ENCODE peak calls at places on chromosome 17, in five cellular contexts. Z is GM23338, N is HCT116, Q is colonic mucosa, U is dorsolateral prefrontal cortex. W is an unnamed sample.

GRCh38 chr17:82301916-82302497 is 15.4 kb downstream of the CD7 start:
- DNase-seq in N (no peak), Q (no peak), Z (no peak), U (no peak), W (no peak)

GRCh38 chr17:42979511-42980273 is at the start of gene PTGES3L:
- DNase-seq in N (no peak), U (no peak), Q (peak; percentile 61), Z (peak; percentile 84), W (no peak)

GRCh38 chr17:49214665-49215360 is 4.3 kb downstream of the ABI3 start:
- DNase-seq in Z (no peak), Q (no peak), U (no peak), N (no peak), W (no peak)

GRCh38 chr17:72654746-72655145 is 437.7 kb downstream of the SLC39A11 start:
- DNase-seq in N (no peak), Q (no peak), Z (no peak), U (no peak), W (no peak)

GRCh38 chr17:21291862-21292261 is 7.4 kb downstream of the MAP2K3 start:
- DNase-seq in Q (no peak), Z (no peak), U (no peak), N (no peak), W (no peak)

GRCh38 chr17:64217249-64217652 is 45.8 kb downstream of the TEX2 start:
- DNase-seq in Z (no peak), Q (no peak), N (no peak), U (peak; percentile 46), W (no peak)

GRCh38 chr17:7634384-7634783 is 4.4 kb downstream of the SHBG start:
- DNase-seq in N (no peak), Z (peak; percentile 91), U (no peak), Q (peak; percentile 52), W (no peak)

GRCh38 chr17:37683454-37683984 is 40.3 kb upstream of the DDX52 start:
- DNase-seq in U (no peak), Z (no peak), N (no peak), Q (peak; percentile 59), W (no peak)

GRCh38 chr17:82932146-82933005 is 92.6 kb upstream of the ZNF750 start:
- DNase-seq in U (peak; percentile 18), Z (no peak), N (no peak), Q (no peak), W (no peak)

GRCh38 chr17:31586946-31587345 is 195.5 kb downstream of the RAB11FIP4 start:
- DNase-seq in Q (no peak), U (no peak), N (no peak), Z (no peak), W (no peak)

GRCh38 chr17:27446569-27447301 is 9.5 kb upstream of the KSR1 start:
- DNase-seq in N (no peak), Z (no peak), U (no peak), Q (no peak), W (peak; percentile 57)

GRCh38 chr17:35056013-35056412 is 7.5 kb downstream of the RFFL start:
- DNase-seq in Q (no peak), Z (peak; percentile 54), U (no peak), N (no peak), W (no peak)

DNA sequence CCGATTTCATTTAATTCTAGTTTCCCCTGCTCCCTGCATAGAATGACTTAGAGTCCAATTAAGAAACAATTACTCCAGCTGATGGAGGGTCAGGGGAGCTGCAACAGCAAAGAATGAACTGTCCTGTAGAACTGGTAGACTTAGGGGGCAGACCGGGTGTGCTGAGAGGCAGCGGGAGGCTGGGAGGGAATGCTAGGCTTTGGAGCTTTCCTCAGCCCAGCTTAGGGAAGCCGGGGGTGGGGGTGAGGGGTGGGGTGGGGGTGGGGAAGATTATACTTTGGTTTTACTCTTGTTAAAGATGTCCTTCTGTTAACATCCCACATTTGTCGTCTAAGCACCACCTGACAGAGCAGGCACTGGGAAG is 458.6 kb upstream of the ASIC2 start:
- DNase-seq in Q (no peak), U (no peak), N (no peak), Z (peak; percentile 60), W (no peak)
- TF ChIP-seq CTCF in Q (no peak), U (no peak), N (no peak), Z (no peak), W (no peak)

DNA sequence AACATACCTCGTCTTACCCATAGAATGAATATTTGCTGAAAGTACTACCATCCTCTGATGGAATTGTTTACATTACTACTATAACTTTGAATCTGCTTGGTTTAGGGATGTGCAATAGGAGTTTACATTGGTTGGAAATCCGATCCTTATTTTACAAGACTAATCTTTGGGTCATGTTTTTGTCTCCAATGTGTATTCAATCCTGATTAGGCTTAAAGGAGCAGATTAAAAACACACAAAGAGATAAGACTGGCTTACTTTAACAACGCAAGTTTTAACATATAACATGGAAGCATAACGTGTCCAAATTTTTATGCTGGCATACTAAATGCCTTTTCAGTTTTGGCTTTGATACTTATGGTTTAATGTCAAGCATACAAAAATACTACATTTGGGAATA is 69.7 kb upstream of the NACA2 start:
- DNase-seq in Z (no peak), Q (no peak), U (no peak), N (no peak), W (no peak)
- TF ChIP-seq CTCF in Z (no peak), Q (no peak), U (no peak), N (no peak), W (no peak)

GRCh38 chr17:5254903-5255521 is 20.4 kb upstream of the SCIMP start:
- DNase-seq in N (no peak), U (no peak), Q (no peak), Z (no peak), W (no peak)

GRCh38 chr17:5248821-5249479 is 14.3 kb upstream of the SCIMP start:
- DNase-seq in U (no peak), Q (no peak), N (no peak), Z (peak; percentile 48), W (no peak)

GRCh38 chr17:5254414-5254813 is 19.8 kb upstream of the SCIMP start:
- DNase-seq in N (no peak), Z (no peak), U (no peak), Q (no peak), W (no peak)

GRCh38 chr17:5249615-5250014 is 15.0 kb upstream of the SCIMP start:
- DNase-seq in N (peak; percentile 72), Z (peak; percentile 81), U (peak; percentile 60), Q (peak; percentile 74), W (peak; percentile 58)
- TF ChIP-seq CTCF in N (peak; percentile 86), Z (peak; percentile 78), U (peak; percentile 65), Q (peak; percentile 45), W (peak; percentile 63)

GRCh38 chr17:54544239-54544638 is 356.4 kb upstream of the TOM1L1 start:
- DNase-seq in Q (no peak), N (no peak), U (no peak), Z (peak; percentile 65), W (no peak)
- TF ChIP-seq CTCF in Q (no peak), N (no peak), U (no peak), Z (peak; percentile 43), W (no peak)

DNA sequence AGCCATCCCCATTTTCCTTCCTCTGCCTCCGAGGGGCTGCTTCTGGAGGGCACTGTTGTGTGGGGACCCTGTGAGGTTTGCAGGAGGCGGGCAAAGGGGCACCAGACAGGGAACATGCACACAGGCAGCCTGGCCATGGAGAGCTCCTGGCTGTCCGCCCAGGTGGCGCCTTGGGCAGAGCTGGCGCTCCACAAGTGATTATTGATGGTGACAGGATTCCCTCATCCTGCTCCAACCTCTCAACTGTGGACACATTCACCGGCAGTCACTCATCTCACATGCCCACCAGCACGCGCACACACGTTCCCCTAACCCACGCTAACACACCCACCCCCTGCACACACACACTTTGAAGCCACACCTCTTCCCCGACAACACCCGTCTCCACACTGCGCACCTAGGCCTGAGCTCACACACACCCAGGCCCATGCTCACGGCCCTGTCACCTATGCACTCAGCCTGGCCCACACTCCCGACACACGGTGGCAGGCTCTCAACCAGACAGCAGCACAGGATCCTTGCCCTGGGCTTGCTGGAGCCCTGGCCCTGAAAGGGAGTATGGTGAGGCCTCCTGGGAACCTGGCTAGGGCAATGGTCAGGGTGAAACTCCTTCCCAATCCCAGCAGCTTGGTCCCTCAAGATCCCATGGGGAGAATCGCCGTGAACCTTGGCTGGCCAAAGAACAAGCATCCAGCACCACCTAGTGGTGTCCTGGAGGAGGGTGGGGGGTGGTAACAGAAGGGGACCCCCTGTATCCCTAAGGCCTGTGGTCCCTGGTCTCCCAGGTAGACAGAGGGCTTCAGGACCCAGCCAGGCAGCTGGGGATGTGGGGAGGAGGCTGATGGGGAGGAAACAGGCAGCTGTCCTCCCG is 3.6 kb downstream of the PNMT start:
- DNase-seq in Z (peak; percentile 89), Q (peak; percentile 72), N (peak; percentile 18), U (no peak), W (no peak)
- TF ChIP-seq CTCF in Z (peak; percentile 78), Q (peak; percentile 57), N (peak; percentile 94), U (peak; percentile 63), W (peak; percentile 70)

GRCh38 chr17:81043319-81043724 is 8.4 kb downstream of the BAIAP2 start:
- DNase-seq in U (no peak), Z (no peak), Q (no peak), N (no peak), W (no peak)

GRCh38 chr17:81042606-81043005 is 7.7 kb downstream of the BAIAP2 start:
- DNase-seq in N (no peak), Z (no peak), U (no peak), Q (no peak), W (no peak)

GRCh38 chr17:81039096-81039495 is 4.1 kb downstream of the BAIAP2 start:
- DNase-seq in U (no peak), Z (no peak), Q (no peak), N (no peak), W (no peak)

GRCh38 chr17:81039854-81040758 is 5.2 kb downstream of the BAIAP2 start:
- DNase-seq in Z (no peak), U (no peak), Q (no peak), N (no peak), W (no peak)

GRCh38 chr17:81040791-81041337 is 5.9 kb downstream of the BAIAP2 start:
- DNase-seq in Q (no peak), N (no peak), Z (peak; percentile 82), U (no peak), W (no peak)
- TF ChIP-seq CTCF in Q (peak; percentile 27), N (no peak), Z (peak; percentile 63), U (peak; percentile 29), W (peak; percentile 56)

DNA sequence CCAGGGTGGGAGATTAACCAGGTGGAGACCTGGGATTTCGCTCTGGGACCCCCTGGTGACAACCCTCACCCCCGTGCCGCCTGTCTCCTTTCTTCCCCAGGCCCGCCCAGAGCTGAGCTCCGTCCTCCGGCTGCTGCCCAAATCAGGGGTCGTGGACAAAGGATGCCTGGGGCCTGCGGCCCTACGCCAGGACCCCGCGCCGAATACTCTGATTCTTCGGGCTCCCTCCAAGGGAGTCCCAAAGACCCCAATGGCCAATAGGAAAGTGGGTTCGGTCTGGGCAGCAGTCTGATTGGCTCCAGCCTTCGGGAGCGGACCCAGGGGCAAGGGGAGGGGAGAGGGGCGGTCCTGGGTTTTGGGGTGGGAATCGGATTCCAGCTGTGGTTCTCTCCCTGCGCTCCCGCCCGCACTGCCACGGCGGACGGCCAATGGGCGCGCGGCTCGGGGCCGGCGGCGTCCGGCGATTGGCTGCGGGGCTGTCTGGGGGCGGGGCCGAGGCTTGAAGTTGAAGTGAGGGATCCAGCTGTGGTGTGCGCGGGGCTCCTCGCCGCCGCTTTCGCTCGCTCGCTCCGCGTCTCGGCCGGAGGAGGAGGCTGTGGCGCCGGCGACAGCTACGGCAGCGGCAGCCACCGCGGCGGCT is at the start of gene CACNA1G:
- DNase-seq in Z (peak; percentile 98), Q (peak; percentile 92), N (peak; percentile 80), U (peak; percentile 83), W (peak; percentile 46)
- TF ChIP-seq CTCF in Z (no peak), Q (no peak), N (no peak), U (no peak), W (no peak)